ENCODE peak calls at places on chromosomes 3 and 15, in seven cellular contexts. A, C, N, S, K, W and B are unnamed samples. For H3K9me3, the result is how much of the 10 kb centered on the place peaks cover.

GRCh38 chr3:135792174-135792573 is 173.4 kb upstream of the PPP2R3A start:
- DNase-seq in A (no peak), C (no peak), N (no peak), S (no peak), K (no peak), W (no peak), B (no peak)

GRCh38 chr15:95329362-95329761 is 1001.1 kb upstream of the NR2F2 start:
- DNase-seq in A (no peak), C (no peak), N (no peak), S (no peak), K (no peak), W (no peak), B (no peak)

GRCh38 chr15:70068783-70069565 is 28.7 kb downstream of the TLE3 start:
- DNase-seq in A (no peak), C (no peak), N (no peak), S (no peak), K (no peak), W (no peak), B (no peak)

GRCh38 chr3:189170559-189170958 is 1.2 kb upstream of the TPRG1 start:
- DNase-seq in A (no peak), C (no peak), N (no peak), S (no peak), K (no peak), W (no peak), B (no peak)

GRCh38 chr15:41116872-41117242 is 777 bp upstream of the INO80 start:
- DNase-seq in A (no peak), C (no peak), N (no peak), S (no peak), K (no peak), W (no peak), B (no peak)

GRCh38 chr3:132550579-132551305 is 46.3 kb upstream of the ACKR4 start:
- DNase-seq in A (no peak), C (no peak), N (no peak), S (peak), K (no peak), W (no peak), B (no peak)

GRCh38 chr3:138559134-138559533 is 34.9 kb downstream of the CEP70 start:
- DNase-seq in A (no peak), C (no peak), N (no peak), S (no peak), K (no peak), W (no peak), B (no peak)

GRCh38 chr3:195147649-195148121 is 123.3 kb downstream of the XXYLT1 start:
- DNase-seq in A (peak), C (no peak), N (peak), S (peak), K (no peak), W (no peak), B (peak)

GRCh38 chr3:156772588-156773206 is 53.5 kb upstream of the LEKR1 start:
- DNase-seq in A (no peak), C (no peak), N (no peak), S (peak), K (no peak), W (no peak), B (no peak)

GRCh38 chr3:23809294-23809693 is 3.5 kb downstream of the UBE2E1 start:
- DNase-seq in A (no peak), C (no peak), N (no peak), S (no peak), K (no peak), W (no peak), B (no peak)

GRCh38 chr3:159807137-159808028 is 181.3 kb upstream of the IL12A start:
- DNase-seq in A (no peak), C (no peak), N (no peak), S (no peak), K (no peak), W (no peak), B (no peak)

GRCh38 chr15:92733934-92734521 is 78.5 kb upstream of the FAM174B start:
- DNase-seq in A (no peak), C (no peak), N (no peak), S (peak), K (peak), W (no peak), B (no peak)

GRCh38 chr3:133663569-133664313 is 2.0 kb upstream of the TOPBP1 start:
- DNase-seq in A (no peak), C (peak), N (no peak), S (peak), K (peak), W (no peak), B (no peak)

GRCh38 chr15:39586387-39587171 is 5.7 kb downstream of the THBS1 start:
- DNase-seq in A (no peak), C (no peak), N (no peak), S (peak), K (no peak), W (no peak), B (no peak)

DNA sequence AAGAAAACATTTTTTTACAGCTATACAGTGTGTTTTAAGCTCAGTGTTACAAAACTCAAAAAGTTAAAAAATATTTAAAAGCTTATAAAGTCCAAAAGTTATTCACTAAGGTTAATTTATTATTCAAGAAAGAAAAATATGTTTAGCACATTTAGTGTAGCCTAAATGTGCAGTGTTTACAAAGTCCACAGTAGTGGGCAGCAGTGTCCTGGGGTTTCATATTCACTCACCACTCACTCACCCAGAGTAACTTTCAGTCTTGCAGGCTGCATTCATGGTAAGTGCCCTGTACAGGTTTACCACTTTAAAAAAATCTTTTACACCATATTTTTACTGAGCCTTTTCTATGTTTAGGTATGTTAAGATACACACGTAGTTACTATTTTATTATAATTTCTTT is 300.2 kb upstream of the TRIM42 start:
- DNase-seq in A (no peak), C (no peak), N (no peak), S (no peak), K (no peak), W (no peak), B (no peak)
- TF ChIP-seq CTCF in A (no peak), C (no peak), N (no peak), S (peak), K (no peak), W (no peak), B (no peak)

DNA sequence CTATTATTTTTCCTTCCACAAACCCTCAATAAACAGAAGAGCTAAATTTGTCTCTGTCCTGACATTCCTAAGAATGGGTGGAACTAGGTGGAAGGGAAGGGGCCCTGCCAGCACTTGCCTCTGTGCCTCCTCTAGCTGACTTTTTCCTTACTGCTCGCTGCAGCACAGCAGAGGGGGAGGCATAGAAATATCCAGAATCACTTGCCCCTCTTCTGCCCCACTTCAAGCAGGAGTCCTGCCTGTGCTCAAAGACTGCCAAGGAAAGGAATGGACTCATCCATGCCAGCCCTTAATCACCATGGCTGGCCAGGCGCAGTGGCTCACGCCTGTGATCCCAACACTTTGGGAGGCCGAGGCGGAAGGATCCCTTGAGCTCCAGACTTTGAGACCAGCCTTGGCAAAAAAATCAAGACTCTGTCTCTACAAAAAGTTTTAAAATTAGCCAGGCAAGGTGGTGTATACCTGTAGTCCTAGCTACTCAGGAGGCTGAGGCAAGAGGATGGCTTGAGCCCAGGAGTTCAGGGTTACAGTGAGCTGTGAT is 51.8 kb downstream of the ADCY5 start:
- DNase-seq in A (no peak), C (no peak), N (no peak), S (no peak), K (no peak), W (no peak), B (peak)
- H3K27ac ChIP-seq in A (no peak), C (no peak), N (no peak), S (no peak), K (no peak), W (no peak), B (peak)

GRCh38 chr3:46888705-46889104 is 11.2 kb downstream of the PTH1R start:
- DNase-seq in A (no peak), C (no peak), N (no peak), S (no peak), K (no peak), W (peak), B (peak)
- H3K9me3 ChIP-seq in A (under half), C (under half), N (under half), S (under half), K (under half), W (under half), B (under half)

DNA sequence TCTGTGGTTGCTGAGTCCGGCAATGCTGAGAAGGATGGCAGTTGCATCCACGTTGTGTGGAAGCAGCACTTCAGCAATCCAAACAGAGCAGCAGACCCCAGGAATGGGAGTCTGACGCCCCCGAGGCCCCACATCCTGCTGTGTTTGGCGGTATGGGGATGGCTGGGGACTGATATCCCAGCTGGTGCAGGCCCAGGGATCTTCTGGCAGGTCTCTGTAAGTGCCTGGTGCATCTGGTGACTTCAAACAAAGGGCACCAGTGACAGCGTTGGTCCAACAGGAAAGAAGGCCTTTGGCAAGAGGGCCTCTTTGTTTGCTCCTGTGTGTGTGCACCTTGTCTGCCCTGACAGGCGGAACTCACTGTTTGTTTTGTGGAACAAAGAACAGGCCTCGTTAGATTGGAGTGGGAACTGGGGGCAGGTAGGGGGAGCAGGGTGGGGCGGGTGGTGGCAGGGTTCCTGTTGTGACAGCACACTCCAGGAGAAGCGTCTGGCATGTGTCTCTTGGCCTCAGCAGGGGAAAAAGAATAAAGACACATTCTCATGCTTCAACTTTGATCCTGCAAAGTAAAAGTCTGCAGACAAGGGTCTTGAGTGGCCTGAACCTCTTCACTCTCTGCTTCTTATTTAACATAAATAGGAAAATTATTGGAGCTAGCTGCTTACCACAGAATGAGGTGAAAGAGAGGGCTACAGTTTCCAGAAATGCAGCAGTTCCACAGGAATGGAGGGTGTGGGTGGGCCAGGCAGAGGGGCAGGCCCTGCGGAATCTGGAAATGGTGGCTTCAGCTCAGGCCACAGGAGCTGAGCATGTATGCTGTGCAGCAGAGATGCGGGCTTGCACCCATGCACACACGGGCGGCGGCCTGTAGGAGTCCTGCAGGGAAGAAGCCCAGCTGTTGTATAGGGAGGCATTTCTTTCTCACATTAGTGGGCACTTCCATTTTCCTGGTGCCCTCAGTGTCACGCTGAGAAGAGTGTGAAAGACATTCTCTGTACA is 94.5 kb upstream of the MYZAP start:
- DNase-seq in A (no peak), C (no peak), N (no peak), S (no peak), K (peak), W (no peak), B (no peak)
- TF ChIP-seq CTCF in A (no peak), C (no peak), N (no peak), S (no peak), K (no peak), W (no peak), B (no peak)

GRCh38 chr15:58873267-58873666 is 60.2 kb downstream of the SLTM start:
- DNase-seq in A (no peak), C (no peak), N (no peak), S (peak), K (no peak), W (no peak), B (no peak)
- H3K27ac ChIP-seq in A (no peak), C (no peak), N (no peak), S (no peak), K (no peak), W (no peak), B (no peak)